ENCODE peak calls at places on chromosomes 6 and 20, in nine cellular contexts. W is ovary; L is kidney epithelial cell; R is HFFc6; Q is GM20000; A is activated CD8-positive, alpha-beta T cell treated with anti-CD3 and anti-CD28 coated beads for 36 hours; S is neural crest cell; I is mucosa of descending colon; P is CD8-positive, alpha-beta T cell. K is an unnamed sample.

GRCh38 chr6:166722779-166723178 is 95.7 kb upstream of the RPS6KA2 start:
- DNase-seq in P (no peak), W (no peak), S (no peak), L (no peak), R (no peak), Q (no peak), I (no peak), A (no peak), K (no peak)

GRCh38 chr6:54011277-54011648 is 100.0 kb upstream of the MLIP start:
- DNase-seq in I (no peak), L (no peak), P (no peak), A (no peak), Q (no peak), S (no peak), R (no peak), W (no peak), K (no peak)

GRCh38 chr6:145067430-145067829 is 667.9 kb downstream of the EPM2A start:
- DNase-seq in Q (no peak), I (no peak), S (no peak), P (no peak), W (no peak), L (no peak), R (peak), A (no peak), K (no peak)

GRCh38 chr6:4377635-4378034 is 242.3 kb upstream of the ECI2 start:
- DNase-seq in S (no peak), A (no peak), W (no peak), I (no peak), R (no peak), P (no peak), Q (no peak), L (no peak), K (no peak)

GRCh38 chr6:30101939-30102700 is 10.8 kb downstream of the TRIM31 start:
- DNase-seq in W (peak), R (peak), L (no peak), I (peak), P (peak), A (peak), S (peak), Q (peak), K (peak)

GRCh38 chr20:25012616-25013189 is 20.2 kb upstream of the APMAP start:
- DNase-seq in A (no peak), R (no peak), Q (no peak), L (no peak), S (no peak), I (no peak), W (peak), P (no peak), K (no peak)

GRCh38 chr6:106363401-106364138 is 3.1 kb downstream of the CRYBG1 start:
- DNase-seq in S (no peak), L (no peak), W (no peak), A (no peak), R (no peak), I (no peak), P (no peak), Q (no peak), K (no peak)

GRCh38 chr20:46139908-46140482 is 21.9 kb downstream of the CD40 start:
- DNase-seq in Q (no peak), I (no peak), P (no peak), L (no peak), S (no peak), R (no peak), A (no peak), W (no peak), K (no peak)

GRCh38 chr20:2822073-2822472 is 5.9 kb downstream of the TMEM239 start:
- DNase-seq in I (no peak), L (no peak), W (no peak), Q (peak), R (no peak), A (peak), P (peak), S (no peak), K (peak)

GRCh38 chr6:43938178-43939101 is 168.4 kb downstream of the VEGFA start:
- DNase-seq in L (no peak), A (no peak), Q (no peak), I (no peak), W (no peak), R (no peak), P (no peak), S (no peak), K (peak)

GRCh38 chr6:34172961-34173775 is 27.3 kb upstream of the GRM4 start:
- DNase-seq in P (no peak), A (no peak), I (no peak), L (no peak), Q (no peak), W (no peak), S (no peak), R (no peak), K (no peak)

GRCh38 chr20:19628570-19629134 is 129.4 kb upstream of the RIN2 start:
- DNase-seq in I (no peak), P (no peak), W (no peak), Q (peak), R (peak), L (peak), A (peak), S (peak), K (no peak)

GRCh38 chr6:52691718-52692117 is 20.8 kb downstream of the TMEM14A start:
- DNase-seq in Q (no peak), S (no peak), R (peak), W (no peak), L (no peak), A (no peak), P (no peak), I (no peak), K (no peak)

GRCh38 chr6:118618676-118619377 is 32.6 kb downstream of the CEP85L start:
- DNase-seq in Q (peak), P (peak), R (peak), L (no peak), S (peak), A (peak), I (no peak), W (peak), K (no peak)

GRCh38 chr20:13336308-13337089 is 115.4 kb downstream of the ISM1 start:
- DNase-seq in R (peak), L (peak), P (no peak), Q (no peak), S (no peak), A (peak), I (no peak), W (no peak), K (no peak)

GRCh38 chr6:165159459-165159858 is 149.9 kb downstream of the C6orf118 start:
- DNase-seq in P (no peak), R (no peak), I (no peak), A (no peak), Q (no peak), L (no peak), S (no peak), W (no peak), K (no peak)

GRCh38 chr6:156639023-156639728 is 138.0 kb upstream of the ARID1B start:
- DNase-seq in R (no peak), S (no peak), W (no peak), L (no peak), P (no peak), Q (no peak), I (no peak), A (no peak), K (no peak)

GRCh38 chr6:116764961-116765841 is at the start of gene FAM162B:
- DNase-seq in P (no peak), L (no peak), Q (no peak), I (no peak), R (no peak), W (peak), A (peak), S (peak), K (no peak)

GRCh38 chr20:37619496-37619895 is 74.3 kb upstream of the CTNNBL1 start:
- DNase-seq in L (no peak), W (no peak), S (no peak), R (no peak), I (no peak), Q (no peak), A (no peak), P (no peak), K (no peak)

GRCh38 chr20:37611852-37612251 is 82.0 kb upstream of the CTNNBL1 start:
- DNase-seq in Q (no peak), P (no peak), S (no peak), R (no peak), A (no peak), I (no peak), L (no peak), W (no peak), K (no peak)

GRCh38 chr20:37610203-37610798 is 82.6 kb upstream of the BLCAP start:
- DNase-seq in R (no peak), W (no peak), Q (no peak), P (no peak), I (no peak), L (no peak), S (no peak), A (no peak), K (no peak)

GRCh38 chr20:37611346-37611745 is 82.5 kb upstream of the CTNNBL1 start:
- DNase-seq in A (no peak), R (no peak), L (no peak), S (no peak), I (no peak), Q (no peak), W (no peak), P (no peak), K (no peak)

DNA sequence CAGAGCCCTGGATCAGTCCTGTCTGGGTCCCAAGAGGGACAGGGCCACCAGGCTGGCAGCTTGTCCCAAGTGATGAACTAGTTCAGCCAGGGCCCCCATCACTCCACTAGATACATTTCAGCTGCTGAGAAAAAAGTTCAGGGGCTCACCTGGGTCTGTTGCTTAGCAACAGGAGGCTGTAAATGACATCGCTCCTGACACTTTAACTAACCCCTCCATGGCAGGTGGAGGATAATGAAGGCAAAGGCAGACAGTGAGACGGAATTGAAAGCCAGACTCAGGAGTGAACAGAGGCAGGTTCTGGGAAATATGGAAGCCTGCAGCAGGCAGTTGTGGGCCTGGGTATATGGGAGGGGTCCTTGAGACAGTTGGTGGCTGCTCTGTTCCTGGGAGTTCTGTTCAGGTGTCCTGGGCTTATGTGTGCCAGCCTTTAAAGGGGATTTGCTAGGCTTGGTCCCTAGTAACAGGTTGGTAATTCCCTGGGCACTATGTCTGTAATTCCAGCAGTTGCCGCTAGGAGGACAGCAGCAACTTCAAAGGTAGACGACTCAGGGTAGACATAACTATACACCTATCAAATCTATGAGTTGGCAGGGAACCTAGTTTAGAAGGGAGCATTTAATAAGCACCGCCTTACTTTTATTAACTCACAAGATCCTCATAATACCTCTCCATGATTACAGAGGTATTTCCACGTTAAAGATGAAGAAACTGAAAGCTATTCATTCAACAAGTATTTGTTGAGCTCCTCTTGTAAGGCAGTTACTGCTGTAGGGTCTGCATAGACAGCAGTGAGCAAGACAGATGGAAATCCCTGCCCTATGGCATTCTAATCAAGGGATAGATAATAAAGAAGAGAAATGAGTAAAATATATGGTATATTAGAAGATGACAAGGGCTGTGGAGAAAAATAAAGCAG is 78.1 kb upstream of the CTNNBL1 start:
- DNase-seq in S (peak), W (no peak), I (no peak), Q (peak), P (peak), A (peak), R (peak), L (no peak), K (no peak)
- TF ChIP-seq CTCF in S (peak), W (no peak), I (peak), Q (peak), P (peak), A (peak), R (peak), L (peak), K (peak)

GRCh38 chr6:36847152-36847551 is 7.9 kb upstream of the CPNE5 start:
- DNase-seq in R (no peak), W (no peak), A (no peak), S (no peak), L (no peak), Q (no peak), P (no peak), I (no peak), K (no peak)

GRCh38 chr6:36844232-36845170 is 5.3 kb upstream of the CPNE5 start:
- DNase-seq in L (no peak), S (no peak), P (no peak), I (no peak), W (no peak), A (no peak), R (no peak), Q (no peak), K (no peak)

GRCh38 chr6:36843169-36843568 is 3.9 kb upstream of the CPNE5 start:
- DNase-seq in L (no peak), I (no peak), R (no peak), A (no peak), W (no peak), Q (no peak), P (no peak), S (no peak), K (no peak)

GRCh38 chr6:36847991-36848390 is 8.7 kb upstream of the CPNE5 start:
- DNase-seq in W (no peak), I (no peak), A (no peak), R (no peak), L (no peak), S (no peak), Q (no peak), P (no peak), K (no peak)

DNA sequence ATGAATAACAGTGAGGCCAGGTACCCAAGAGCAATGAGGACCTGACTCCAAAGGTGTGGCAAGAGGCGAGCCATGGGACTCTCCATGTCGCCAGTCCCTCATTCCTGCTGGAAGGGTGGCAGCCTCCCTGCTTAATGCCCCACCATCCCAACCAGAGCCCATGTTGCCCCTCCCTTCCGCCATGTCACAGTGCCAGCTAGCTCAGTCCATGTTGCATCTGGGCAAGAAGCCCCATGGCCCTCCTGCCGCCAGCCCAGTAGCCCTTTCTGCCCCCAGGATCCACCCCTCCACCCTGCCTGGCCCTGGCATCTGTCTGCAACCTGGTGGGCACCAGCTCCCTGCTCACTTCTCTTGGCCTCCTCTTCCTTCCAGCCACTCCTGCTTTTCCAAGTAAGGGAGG is 6.0 kb upstream of the CPNE5 start:
- DNase-seq in R (no peak), A (no peak), L (no peak), I (no peak), W (no peak), S (no peak), Q (no peak), P (no peak), K (no peak)
- TF ChIP-seq CTCF in R (no peak), A (no peak), L (no peak), I (no peak), W (no peak), S (no peak), Q (no peak), P (no peak), K (no peak)

DNA sequence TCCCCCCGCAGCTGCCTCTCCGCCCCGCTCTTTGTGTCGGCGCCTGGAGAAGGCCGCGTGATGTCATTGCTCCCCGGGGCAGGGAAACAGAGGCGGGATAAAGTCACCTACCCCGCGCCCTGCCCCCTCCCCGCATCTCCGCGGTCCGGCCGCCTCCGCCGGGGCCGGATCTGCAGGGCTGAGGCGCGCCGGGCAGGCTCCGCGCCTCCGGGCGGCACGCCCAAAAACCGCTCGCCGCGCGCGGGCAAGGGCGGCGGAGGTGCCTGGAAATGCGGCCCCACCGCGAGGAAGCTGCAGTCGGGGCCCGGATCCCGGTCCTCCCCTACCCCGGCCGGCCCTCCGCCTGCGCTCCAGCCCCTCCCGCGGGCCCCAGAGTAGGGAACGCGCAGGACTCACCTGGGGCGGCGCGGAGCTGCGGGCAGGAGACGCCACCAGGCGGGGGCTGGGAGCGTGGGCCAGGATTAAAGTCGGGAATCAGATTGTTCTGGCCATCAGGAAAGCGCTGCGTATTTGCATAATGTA is at the start of gene FAXC:
- DNase-seq in Q (peak), R (no peak), I (no peak), S (peak), P (no peak), W (peak), L (no peak), A (peak), K (peak)
- TF ChIP-seq CTCF in Q (no peak), R (peak), I (no peak), S (peak), P (no peak), W (no peak), L (peak), A (no peak), K (peak)

GRCh38 chr6:115643762-115644161 is 416.9 kb downstream of the FRK start:
- DNase-seq in S (no peak), A (no peak), R (peak), W (no peak), I (no peak), Q (no peak), L (peak), P (no peak), K (no peak)
- TF ChIP-seq CTCF in S (no peak), A (no peak), R (peak), W (no peak), I (no peak), Q (no peak), L (peak), P (no peak), K (peak)

GRCh38 chr6:100130630-100131029 is 136.6 kb upstream of the MCHR2 start:
- DNase-seq in P (no peak), R (no peak), W (no peak), S (no peak), A (no peak), I (no peak), Q (no peak), L (no peak), K (no peak)

GRCh38 chr6:100121854-100122609 is 128.0 kb upstream of the MCHR2 start:
- DNase-seq in R (no peak), A (no peak), P (no peak), L (no peak), S (no peak), Q (no peak), W (no peak), I (no peak), K (no peak)

GRCh38 chr6:100132005-100132404 is 138.0 kb upstream of the MCHR2 start:
- DNase-seq in L (no peak), P (no peak), S (no peak), A (no peak), W (no peak), Q (no peak), R (no peak), I (no peak), K (no peak)

DNA sequence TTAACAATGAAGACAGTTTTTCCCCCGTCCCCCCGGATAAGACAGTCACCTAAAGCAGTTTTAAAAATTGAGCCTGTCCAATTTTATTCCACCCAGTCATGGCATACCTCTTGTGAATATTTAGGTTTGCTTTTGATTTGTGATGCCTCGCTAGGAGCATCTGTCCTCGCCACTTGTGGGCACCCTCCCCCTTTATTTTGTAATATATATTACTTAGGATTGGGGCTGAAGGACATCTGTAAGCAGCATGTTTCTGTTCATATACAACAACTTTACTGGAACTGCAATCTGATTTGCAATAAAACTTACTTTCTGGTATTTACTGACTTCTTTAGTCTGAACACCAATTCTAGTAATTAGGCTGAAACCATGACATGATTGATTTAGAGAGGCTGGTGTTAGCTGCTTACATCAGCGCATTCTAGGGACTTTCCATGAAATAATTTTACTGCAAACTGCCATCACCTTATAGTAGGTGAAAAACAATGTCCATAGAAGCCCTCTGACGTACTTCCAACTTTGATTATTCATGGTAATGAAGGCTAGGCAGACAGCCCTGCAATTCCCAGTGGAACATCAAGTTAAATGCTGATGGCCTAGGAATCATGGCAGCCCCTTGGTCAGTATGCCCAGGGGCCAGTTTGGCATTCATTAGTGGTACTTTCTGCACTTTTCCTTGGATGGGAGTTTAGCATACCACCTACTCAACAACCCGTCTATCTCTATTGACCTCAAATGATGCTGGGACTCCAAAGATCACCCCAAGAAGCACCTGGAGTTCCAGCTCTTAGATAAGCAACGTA is 132.9 kb upstream of the MCHR2 start:
- DNase-seq in A (no peak), W (no peak), S (no peak), R (no peak), P (no peak), Q (peak), L (no peak), I (no peak), K (no peak)
- TF ChIP-seq CTCF in A (no peak), W (no peak), S (no peak), R (no peak), P (no peak), Q (no peak), L (no peak), I (no peak), K (peak)

DNA sequence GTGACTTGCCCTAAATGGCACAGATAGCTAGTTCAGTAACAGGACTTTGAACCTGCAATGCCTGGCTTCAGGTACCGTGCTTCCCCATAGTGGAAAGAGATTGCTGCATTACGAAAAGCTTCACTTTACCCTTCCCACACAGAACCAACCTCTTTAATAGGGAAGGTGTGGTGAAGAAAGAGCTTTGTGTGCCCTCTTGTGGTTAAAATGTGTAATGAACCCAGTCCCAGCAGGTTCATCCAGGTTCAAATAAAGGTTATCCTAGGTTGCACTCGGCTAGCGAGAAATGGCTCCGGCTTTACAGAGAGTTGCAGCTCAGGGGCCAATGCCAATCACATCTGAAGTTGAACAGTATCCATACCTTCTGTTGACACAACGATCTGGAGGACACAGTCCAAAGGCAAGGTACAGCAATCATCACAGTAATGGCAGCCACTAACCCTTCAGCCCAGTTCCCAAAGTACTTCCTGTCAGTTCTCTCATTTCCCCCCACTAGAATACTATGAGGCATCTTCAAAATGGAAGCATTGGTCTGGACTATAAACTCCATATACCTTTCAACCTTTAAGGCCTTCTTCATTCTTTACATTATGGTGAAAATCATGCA is 3.0 kb downstream of the DEFB115 start:
- DNase-seq in W (no peak), R (peak), I (no peak), L (no peak), P (no peak), Q (no peak), S (no peak), A (peak), K (no peak)
- TF ChIP-seq CTCF in W (no peak), R (peak), I (no peak), L (no peak), P (no peak), Q (peak), S (peak), A (peak), K (no peak)

GRCh38 chr20:53493201-53493908 is 100.3 kb downstream of the ZNF217 start:
- DNase-seq in I (no peak), Q (no peak), W (no peak), A (no peak), S (no peak), R (no peak), P (no peak), L (no peak), K (no peak)
- TF ChIP-seq CTCF in I (no peak), Q (no peak), W (no peak), A (no peak), S (peak), R (no peak), P (no peak), L (no peak), K (no peak)

K was measured in osteocyte.